ENCODE peak calls at places on chromosomes 12 and 14, in nine cellular contexts. U, K, S, R, E, C, T, O and V are unnamed samples.

GRCh38 chr14:24343795-24344660 is 4.2 kb upstream of the RIPK3 start:
- DNase-seq in E (no peak), T (no peak), R (no peak), O (no peak), K (no peak), S (no peak), U (no peak), C (no peak), V (no peak)

GRCh38 chr12:70243510-70244331 is 488 bp downstream of the CNOT2 start:
- DNase-seq in S (peak), E (peak), K (peak), U (peak), C (no peak), O (peak), R (peak), T (peak), V (peak)

GRCh38 chr14:76727403-76727802 is 33.9 kb upstream of the VASH1 start:
- DNase-seq in E (no peak), S (no peak), U (no peak), O (no peak), K (no peak), T (no peak), R (no peak), C (no peak), V (no peak)

GRCh38 chr12:128859311-128859710 is 6.0 kb downstream of the GLT1D1 start:
- DNase-seq in O (no peak), C (no peak), T (no peak), K (no peak), U (no peak), E (no peak), S (no peak), R (no peak), V (no peak)

GRCh38 chr12:7108928-7109920 is at the start of gene C1RL:
- DNase-seq in R (peak), O (peak), U (peak), T (peak), E (peak), K (peak), C (peak), S (peak), V (peak)

GRCh38 chr14:41167040-41167439 is 439.6 kb upstream of the LRFN5 start:
- DNase-seq in R (no peak), K (no peak), C (no peak), T (no peak), S (no peak), O (no peak), U (no peak), E (no peak), V (peak)

GRCh38 chr12:131123817-131124216 is 170.1 kb downstream of the ADGRD1 start:
- DNase-seq in K (no peak), O (no peak), C (no peak), T (no peak), R (no peak), U (no peak), S (no peak), E (no peak), V (no peak)

GRCh38 chr14:64465208-64465821 is at the start of gene AKAP5:
- DNase-seq in O (no peak), C (no peak), U (peak), S (peak), E (peak), R (peak), T (peak), K (peak), V (peak)

GRCh38 chr14:64947710-64948611 is 5.4 kb upstream of the GPX2 start:
- DNase-seq in O (no peak), S (no peak), E (no peak), K (no peak), U (no peak), T (no peak), R (no peak), C (no peak), V (no peak)

GRCh38 chr12:50074936-50075807 is 10.0 kb upstream of the SMARCD1 start:
- DNase-seq in C (no peak), U (peak), T (peak), R (peak), S (peak), E (peak), O (peak), K (peak), V (peak)

GRCh38 chr12:67943295-67943892 is 45.9 kb upstream of the IFNG-AS1 start:
- DNase-seq in C (peak), K (peak), R (peak), T (peak), E (peak), S (peak), O (peak), U (peak), V (peak)

GRCh38 chr12:54414191-54414525 is 4.9 kb downstream of the ITGA5 start:
- DNase-seq in E (no peak), R (no peak), C (no peak), T (no peak), K (no peak), U (no peak), S (no peak), O (no peak), V (no peak)

GRCh38 chr12:32305163-32305562 is 94.2 kb upstream of the FGD4 start:
- DNase-seq in R (no peak), S (peak), C (no peak), K (peak), O (peak), U (peak), E (no peak), T (peak), V (no peak)

GRCh38 chr12:51683763-51684357 is 92.8 kb downstream of the SCN8A start:
- DNase-seq in T (no peak), S (no peak), K (peak), O (peak), R (no peak), E (no peak), C (no peak), U (peak), V (peak)

GRCh38 chr14:56892959-56893358 is 82.7 kb upstream of the OTX2 start:
- DNase-seq in K (no peak), S (no peak), E (no peak), R (no peak), O (no peak), U (no peak), T (no peak), C (no peak), V (peak)

GRCh38 chr12:96193725-96194571 is at the start of gene ELK3:
- DNase-seq in S (peak), R (peak), T (peak), O (peak), K (peak), U (peak), C (no peak), E (peak), V (peak)

GRCh38 chr12:45934956-45935355 is 55.4 kb downstream of the SCAF11 start:
- DNase-seq in R (no peak), K (no peak), T (no peak), C (no peak), S (no peak), E (no peak), O (no peak), U (no peak), V (peak)

GRCh38 chr12:52867636-52868035 is 18.8 kb upstream of the KRT78 start:
- DNase-seq in C (no peak), R (no peak), T (no peak), K (no peak), U (no peak), S (peak), E (no peak), O (no peak), V (no peak)

GRCh38 chr12:83793616-83794015 is 1106.9 kb downstream of the TMTC2 start:
- DNase-seq in C (no peak), R (no peak), K (no peak), U (no peak), T (no peak), O (peak), S (no peak), E (no peak), V (no peak)

GRCh38 chr12:95446511-95446910 is 27.4 kb upstream of the METAP2 start:
- DNase-seq in O (peak), K (no peak), E (no peak), C (peak), T (peak), S (no peak), R (no peak), U (peak), V (peak)

GRCh38 chr14:72932893-72933292 is 6.6 kb downstream of the DCAF4 start:
- DNase-seq in K (no peak), S (no peak), R (no peak), U (no peak), C (no peak), T (no peak), E (no peak), O (no peak), V (no peak)

GRCh38 chr12:92147491-92147890 is 1.8 kb upstream of the BTG1 start:
- DNase-seq in R (no peak), U (no peak), O (no peak), E (no peak), K (no peak), C (no peak), T (no peak), S (peak), V (no peak)

GRCh38 chr14:71610149-71610548 is 322.1 kb upstream of the RGS6 start:
- DNase-seq in T (no peak), K (no peak), E (no peak), R (no peak), O (peak), C (no peak), S (no peak), U (peak), V (peak)

GRCh38 chr12:121801601-121802484 is 2.0 kb upstream of the SETD1B start:
- DNase-seq in C (no peak), R (no peak), E (peak), U (peak), S (peak), O (peak), T (no peak), K (no peak), V (peak)

GRCh38 chr12:52692253-52692652 is 11.1 kb downstream of the KRT77 start:
- DNase-seq in K (no peak), U (no peak), E (no peak), R (no peak), O (no peak), S (no peak), T (no peak), C (no peak), V (no peak)

GRCh38 chr14:55092326-55092725 is 36.7 kb upstream of the LGALS3 start:
- DNase-seq in K (no peak), S (no peak), O (peak), U (no peak), T (no peak), E (no peak), R (no peak), C (no peak), V (no peak)